ENCODE peak calls at places on chromosome 4, in four cellular contexts. F, N, G and C are unnamed samples.

GRCh38 chr4:27081675-27082579 is 221.3 kb downstream of the STIM2 start:
- DNase-seq in F (no peak), N (no peak), G (no peak), C (no peak)

GRCh38 chr4:26150948-26151347 is 169.9 kb upstream of the RBPJ start:
- DNase-seq in F (no peak), N (no peak), G (no peak), C (no peak)

GRCh38 chr4:108611360-108611759 is 9.0 kb upstream of the RPL34 start:
- DNase-seq in F (no peak), N (no peak), G (no peak), C (no peak)

GRCh38 chr4:7423801-7424552 is 10.8 kb downstream of the PSAPL1 start:
- DNase-seq in F (no peak), N (no peak), G (no peak), C (no peak)

GRCh38 chr4:38663021-38663800 is 788 bp upstream of the KLF3 start:
- DNase-seq in F (peak), N (no peak), G (no peak), C (peak)

GRCh38 chr4:132180020-132180427 is 969.1 kb upstream of the PCDH10 start:
- DNase-seq in F (no peak), N (peak), G (no peak), C (peak)

GRCh38 chr4:75229783-75230570 is 284.2 kb downstream of the RCHY1 start:
- DNase-seq in F (no peak), N (peak), G (no peak), C (no peak)

GRCh38 chr4:110193822-110194761 is 4.3 kb downstream of the ELOVL6 start:
- DNase-seq in F (peak), N (peak), G (peak), C (peak)

GRCh38 chr4:147479817-147480216 is 1.1 kb upstream of the EDNRA start:
- DNase-seq in F (no peak), N (no peak), G (peak), C (no peak)

GRCh38 chr4:67933755-67934154 is 29.5 kb downstream of the TMPRSS11A start:
- DNase-seq in F (no peak), N (no peak), G (no peak), C (no peak)

GRCh38 chr4:67931256-67931655 is 32.0 kb downstream of the TMPRSS11A start:
- DNase-seq in F (no peak), N (no peak), G (no peak), C (no peak)

GRCh38 chr4:67935888-67936287 is 27.4 kb downstream of the TMPRSS11A start:
- DNase-seq in F (no peak), N (no peak), G (no peak), C (no peak)

GRCh38 chr4:67933038-67933437 is 30.3 kb downstream of the TMPRSS11A start:
- DNase-seq in F (no peak), N (no peak), G (no peak), C (no peak)

DNA sequence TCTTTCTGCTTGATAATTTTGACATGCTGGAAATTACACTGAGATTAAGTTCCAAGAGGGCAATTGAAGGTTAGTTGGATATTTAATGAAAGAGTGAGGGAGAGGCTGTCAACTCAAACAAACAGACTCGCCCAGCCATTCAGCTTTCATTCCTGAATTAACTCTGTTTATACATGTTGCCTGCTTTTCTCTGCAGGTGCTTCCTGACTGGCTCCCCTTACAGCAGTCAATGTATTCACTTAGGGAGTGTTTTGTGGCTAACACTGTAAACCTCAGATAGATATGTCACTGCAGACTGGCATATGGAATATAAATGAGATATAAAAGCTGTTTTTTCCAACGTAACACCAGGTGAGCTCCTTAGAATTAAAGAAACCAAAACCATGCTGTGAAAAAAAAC is 28.7 kb downstream of the TMPRSS11A start:
- DNase-seq in F (no peak), N (no peak), G (no peak), C (no peak)
- H3K27ac ChIP-seq in F (no peak), N (no peak), G (no peak), C (no peak)

DNA sequence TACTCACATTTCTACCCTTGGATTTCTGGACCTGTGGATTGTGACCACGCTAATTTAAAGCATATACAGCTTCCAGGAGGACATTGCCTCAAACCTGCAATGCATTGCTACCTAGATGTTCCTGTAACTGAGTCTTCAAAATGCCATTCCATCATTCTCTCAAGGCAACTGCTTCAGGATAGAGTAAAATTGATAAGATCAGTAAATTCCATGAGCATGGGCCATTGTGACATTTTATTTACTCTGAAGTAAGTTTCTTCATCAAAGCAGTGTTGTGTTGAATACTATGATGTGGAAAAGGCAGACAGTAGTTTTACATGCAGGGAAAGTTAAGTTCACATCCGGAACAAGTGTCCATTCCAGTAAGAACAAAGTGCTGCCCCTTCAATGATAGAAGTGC is 991.0 kb downstream of the ARAP2 start:
- DNase-seq in F (no peak), N (no peak), G (no peak), C (no peak)
- H3K4me3 ChIP-seq in F (no peak), N (no peak), G (no peak), C (no peak)

GRCh38 chr4:123746981-123747380 is 350.4 kb downstream of the SPRY1 start:
- DNase-seq in F (peak), N (no peak), G (no peak), C (no peak)

GRCh38 chr4:123748806-123749205 is 352.2 kb downstream of the SPRY1 start:
- DNase-seq in F (no peak), N (no peak), G (no peak), C (no peak)

GRCh38 chr4:123744664-123745290 is 348.2 kb downstream of the SPRY1 start:
- DNase-seq in F (peak), N (no peak), G (no peak), C (no peak)

GRCh38 chr4:123749408-123749807 is 352.8 kb downstream of the SPRY1 start:
- DNase-seq in F (no peak), N (no peak), G (peak), C (no peak)

DNA sequence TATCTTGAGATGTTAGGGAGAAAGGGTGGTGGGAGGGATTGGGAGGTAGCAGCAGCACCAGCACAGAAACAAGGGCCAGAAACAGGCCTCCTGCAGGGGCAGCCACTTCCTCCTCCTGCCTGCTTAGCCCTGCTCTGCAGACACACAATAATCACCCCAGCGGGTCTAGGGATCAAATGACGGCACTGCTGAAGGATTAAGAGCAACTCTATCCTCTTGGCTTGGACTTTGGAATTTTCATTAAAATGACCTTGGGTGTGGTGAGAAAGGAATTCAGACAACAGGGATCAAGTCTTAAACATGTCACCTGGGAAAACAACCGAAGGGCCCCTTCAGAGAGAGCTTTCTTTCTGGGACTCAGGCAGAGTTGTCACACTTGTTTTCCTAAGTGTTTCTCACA is 353.4 kb downstream of the SPRY1 start:
- DNase-seq in F (peak), N (no peak), G (no peak), C (no peak)
- H3K27ac ChIP-seq in F (peak), N (no peak), G (peak), C (no peak)

DNA sequence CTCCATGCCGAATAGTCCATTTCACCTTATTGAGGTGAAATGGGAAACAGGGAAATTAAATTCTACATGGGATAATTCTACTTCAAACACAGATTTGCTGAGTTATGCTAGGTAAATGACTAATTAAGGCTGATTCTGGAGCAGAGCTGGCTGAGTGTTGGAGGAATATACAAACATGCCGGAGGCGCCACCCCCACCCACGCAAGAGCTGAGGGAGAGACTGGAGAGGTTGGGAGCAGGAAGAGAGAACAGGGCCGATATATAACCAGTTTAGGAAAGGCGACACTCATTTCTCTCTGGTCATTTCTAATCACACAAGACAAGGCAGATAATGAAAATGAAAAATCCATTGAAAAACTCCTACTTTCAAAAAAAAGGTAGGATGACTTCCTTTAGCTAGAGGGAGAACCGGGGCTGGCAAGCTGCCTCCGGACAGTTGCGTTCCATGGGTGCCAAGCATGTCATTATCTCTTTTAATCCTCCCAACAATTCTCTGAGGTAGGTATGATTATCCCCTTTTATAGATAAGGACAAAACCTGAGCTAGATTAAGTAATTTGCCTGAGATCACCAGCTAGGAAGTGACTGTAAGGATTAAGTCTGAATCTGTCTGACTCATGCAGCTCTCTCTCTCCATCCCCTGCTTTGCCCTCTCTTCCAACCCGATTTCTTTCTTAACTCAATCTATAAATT is 27.6 kb upstream of the CFAP299 start:
- DNase-seq in F (no peak), N (peak), G (no peak), C (no peak)
- H3K4me3 ChIP-seq in F (no peak), N (no peak), G (no peak), C (peak)

DNA sequence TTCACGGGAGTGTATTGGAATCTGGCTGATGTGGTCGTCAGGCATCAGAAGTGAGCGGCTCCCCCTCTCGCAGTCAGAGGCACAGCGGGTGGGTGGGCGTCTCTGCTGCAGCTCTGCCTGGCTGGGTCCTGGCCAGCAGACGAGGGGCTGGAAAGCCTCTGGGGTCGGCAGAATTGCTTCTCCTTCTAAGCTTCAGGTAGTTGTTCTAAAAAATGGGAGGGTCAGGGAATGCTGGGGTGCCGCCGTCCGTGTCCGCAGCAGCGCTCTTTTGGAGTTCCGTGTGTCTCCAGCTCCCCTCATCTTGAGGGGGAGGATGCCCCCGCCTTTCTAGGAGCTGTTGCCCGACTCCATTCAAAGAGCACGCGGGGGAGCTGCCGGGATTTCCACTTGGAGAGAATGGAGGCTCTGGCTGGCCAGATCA is 70.2 kb upstream of the HGFAC start:
- DNase-seq in F (peak), N (peak), G (no peak), C (no peak)
- H3K27ac ChIP-seq in F (no peak), N (peak), G (no peak), C (no peak)